ENCODE peak calls at places on chromosomes 13 and 19, in five cellular contexts. V is AG04450, T is tibial nerve, J is endodermal cell, W is cardiac muscle cell. Y is an unnamed sample.

GRCh38 chr13:103794526-103794925 is 728.3 kb upstream of the SLC10A2 start:
- DNase-seq in W (no peak), V (no peak), T (no peak), J (no peak), Y (no peak)

GRCh38 chr13:73440296-73440895 is 381.6 kb downstream of the KLF5 start:
- DNase-seq in T (no peak), J (no peak), W (no peak), V (no peak), Y (no peak)

GRCh38 chr19:33110201-33110910 is 21.6 kb upstream of the WDR88 start:
- DNase-seq in V (peak; percentile 44), J (no peak), T (no peak), W (peak; percentile 52), Y (no peak)

GRCh38 chr19:4089400-4089908 is 22.8 kb upstream of the ZBTB7A start:
- DNase-seq in W (no peak), T (no peak), J (no peak), V (no peak), Y (no peak)

GRCh38 chr13:50450279-50450678 is 393.2 kb downstream of the DLEU7 start:
- DNase-seq in W (no peak), T (no peak), V (no peak), J (no peak), Y (no peak)

GRCh38 chr13:24650157-24650556 is 30.1 kb upstream of the ATP12A start:
- DNase-seq in V (no peak), W (peak; percentile 65), J (no peak), T (no peak), Y (no peak)

GRCh38 chr19:15466851-15467733 is 2.7 kb upstream of the RASAL3 start:
- DNase-seq in V (peak; percentile 32), W (peak; percentile 88), J (no peak), T (no peak), Y (peak; percentile 48)

GRCh38 chr13:54805743-54806142 is 1777.1 kb downstream of the OLFM4 start:
- DNase-seq in J (no peak), V (no peak), T (no peak), W (no peak), Y (no peak)

GRCh38 chr13:97268772-97269171 is 46.6 kb downstream of the MBNL2 start:
- DNase-seq in W (peak; percentile 60), T (no peak), J (peak; percentile 76), V (no peak), Y (no peak)

GRCh38 chr19:14059093-14059480 is 2.8 kb downstream of the PALM3 start:
- DNase-seq in T (no peak), J (peak; percentile 81), V (no peak), W (peak; percentile 8), Y (no peak)

GRCh38 chr13:110706570-110707378 is 858 bp upstream of the CARS2 start:
- DNase-seq in W (no peak), T (no peak), V (no peak), J (peak; percentile 53), Y (no peak)

GRCh38 chr19:10269333-10270179 is 1.4 kb upstream of the ICAM1 start:
- DNase-seq in T (peak; percentile 91), V (no peak), J (peak; percentile 96), W (peak; percentile 88), Y (no peak)

GRCh38 chr13:99959538-99960230 is 11.9 kb downstream of the ZIC5 start:
- DNase-seq in T (no peak), J (peak; percentile 81), W (no peak), V (no peak), Y (no peak)

GRCh38 chr13:44266305-44266704 is 107.3 kb upstream of the SERP2 start:
- DNase-seq in J (peak; percentile 83), W (no peak), V (no peak), T (no peak), Y (no peak)

GRCh38 chr19:36139473-36140288 is at the start of gene CAPNS1:
- DNase-seq in J (peak; percentile 99), W (peak; percentile 98), V (peak; percentile 86), T (peak; percentile 87), Y (no peak)

GRCh38 chr13:22883262-22883840 is 297.4 kb upstream of the SGCG start:
- DNase-seq in V (no peak), W (no peak), J (no peak), T (no peak), Y (no peak)

GRCh38 chr13:47945738-47946137 is 55.3 kb downstream of the SUCLA2 start:
- DNase-seq in W (peak; percentile 85), J (no peak), T (no peak), V (peak; percentile 8), Y (no peak)

GRCh38 chr13:44853641-44854040 is 135.6 kb downstream of the NUFIP1 start:
- DNase-seq in T (no peak), J (no peak), V (no peak), W (peak; percentile 21), Y (peak; percentile 46)

GRCh38 chr13:28865312-28865711 is 45.2 kb downstream of the MTUS2 start:
- DNase-seq in V (no peak), W (no peak), T (no peak), J (no peak), Y (no peak)

GRCh38 chr13:42814868-42815267 is 33.5 kb downstream of the FAM216B start:
- DNase-seq in T (no peak), V (peak; percentile 69), J (no peak), W (peak; percentile 78), Y (peak; percentile 27)

GRCh38 chr13:42276683-42277082 is 4.7 kb downstream of the AKAP11 start:
- DNase-seq in T (no peak), W (no peak), J (no peak), V (no peak), Y (no peak)

GRCh38 chr19:32308436-32309077 is 36.9 kb upstream of the ZNF507 start:
- DNase-seq in V (no peak), W (peak; percentile 40), J (no peak), T (no peak), Y (no peak)

GRCh38 chr19:9070066-9070465 is 16.8 kb upstream of the OR1M1 start:
- DNase-seq in J (peak; percentile 84), T (no peak), V (no peak), W (no peak), Y (no peak)

GRCh38 chr19:422213-422916 is 13.4 kb upstream of the C2CD4C start:
- DNase-seq in W (no peak), J (no peak), V (no peak), T (no peak), Y (no peak)

GRCh38 chr19:32291876-32292275 is 53.5 kb upstream of the ZNF507 start:
- DNase-seq in V (no peak), W (no peak), J (no peak), T (no peak), Y (no peak)

GRCh38 chr19:16619456-16619855 is 8.5 kb downstream of the MED26 start:
- DNase-seq in J (no peak), T (no peak), V (no peak), W (no peak), Y (no peak)

GRCh38 chr13:110574161-110574560 is 12.6 kb upstream of the RAB20 start:
- DNase-seq in V (no peak), W (peak; percentile 11), T (no peak), J (peak; percentile 59), Y (no peak)

GRCh38 chr19:47111081-47111589 is 2.4 kb downstream of the ZC3H4 start:
- DNase-seq in V (no peak), W (no peak), T (no peak), J (peak; percentile 39), Y (no peak)

GRCh38 chr19:38229585-38230073 is 5.6 kb upstream of the DPF1 start:
- DNase-seq in V (peak; percentile 59), T (no peak), J (peak; percentile 87), W (peak; percentile 92), Y (no peak)

GRCh38 chr19:17862711-17863519 is 3.2 kb downstream of the RPL18A start:
- DNase-seq in J (no peak), T (no peak), V (no peak), W (no peak), Y (no peak)
- H3K27ac ChIP-seq in J (no peak overlapping the region), T (no peak overlapping the region), V (no peak overlapping the region), W (no peak overlapping the region), Y (peak overlapping the region; percentile 74)

GRCh38 chr13:77518266-77518665 is 17.2 kb upstream of the SCEL start:
- DNase-seq in J (no peak), W (no peak), T (no peak), V (no peak), Y (no peak)

GRCh38 chr13:77514336-77514726 is 21.2 kb upstream of the SCEL start:
- DNase-seq in W (no peak), V (no peak), J (no peak), T (no peak), Y (no peak)

GRCh38 chr13:77513719-77514335 is 21.7 kb upstream of the SCEL start:
- DNase-seq in W (no peak), V (no peak), J (no peak), T (no peak), Y (no peak)

GRCh38 chr13:77516342-77516789 is 19.1 kb upstream of the SCEL start:
- DNase-seq in V (no peak), T (no peak), J (no peak), W (peak; percentile 26), Y (peak; percentile 27)

GRCh38 chr13:77515785-77516184 is 19.7 kb upstream of the SCEL start:
- DNase-seq in V (no peak), T (no peak), W (no peak), J (no peak), Y (no peak)
- H3K27ac ChIP-seq in V (no peak overlapping the region), T (no peak overlapping the region), W (no peak overlapping the region), J (no peak overlapping the region), Y (peak overlapping the region; percentile 88)

GRCh38 chr13:51541037-51541436 is 43.2 kb upstream of the WDFY2 start:
- DNase-seq in T (no peak), J (no peak), V (no peak), W (no peak), Y (no peak)
- H3K27ac ChIP-seq in T (no peak overlapping the region), J (no peak overlapping the region), V (no peak overlapping the region), W (no peak overlapping the region), Y (no peak overlapping the region)

DNA sequence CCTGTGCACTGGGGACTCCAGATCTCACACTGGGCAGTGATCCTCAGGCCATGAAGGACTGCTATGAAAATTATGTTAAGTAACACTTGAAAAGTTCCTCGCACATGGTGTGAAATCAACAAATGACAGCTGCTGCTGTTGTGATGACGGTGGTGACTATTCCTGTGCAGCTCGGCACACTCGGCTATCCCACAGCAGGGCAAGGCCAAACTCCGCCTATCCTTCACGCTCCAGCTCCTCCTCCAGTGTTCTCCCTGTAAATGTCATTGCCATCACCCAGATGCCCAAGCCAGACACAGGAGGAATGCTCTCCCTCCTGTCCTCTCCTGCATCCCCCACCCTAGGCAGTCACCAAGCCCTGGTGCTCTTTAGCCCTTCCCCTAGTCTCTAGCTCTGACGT is 31.3 kb downstream of the GRIK5 start:
- DNase-seq in W (no peak), J (no peak), V (no peak), T (no peak), Y (no peak)
- H3K27ac ChIP-seq in W (no peak overlapping the region), J (no peak overlapping the region), V (no peak overlapping the region), T (no peak overlapping the region), Y (no peak overlapping the region)

DNA sequence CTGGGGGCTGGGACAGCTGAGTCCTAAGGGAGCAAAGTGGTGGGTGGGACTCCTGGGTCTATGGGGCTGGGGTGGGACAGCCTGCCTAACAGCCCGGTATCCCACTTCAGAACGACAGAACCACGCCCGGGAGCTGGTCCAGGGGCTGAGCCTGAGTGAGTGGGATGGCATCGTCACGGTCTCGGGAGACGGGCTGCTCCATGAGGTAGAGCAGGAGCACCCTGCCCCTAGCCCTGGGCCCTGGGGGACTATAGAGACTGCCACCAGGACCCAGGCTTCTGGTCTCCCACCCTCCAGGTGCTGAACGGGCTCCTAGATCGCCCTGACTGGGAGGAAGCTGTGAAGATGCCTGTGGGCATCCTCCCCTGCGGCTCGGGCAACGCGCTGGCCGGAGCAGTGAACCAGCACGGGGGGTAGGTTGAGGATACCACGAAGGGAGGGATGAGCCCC is 8.6 kb downstream of the SPHK2 start:
- DNase-seq in W (no peak), J (no peak), T (no peak), V (no peak), Y (no peak)
- H3K27ac ChIP-seq in W (no peak overlapping the region), J (no peak overlapping the region), T (peak overlapping the region; percentile 81), V (no peak overlapping the region), Y (no peak overlapping the region)

GRCh38 chr19:19280561-19280960 is 7.5 kb upstream of the TM6SF2 start:
- DNase-seq in T (no peak), J (no peak), W (peak; percentile 19), V (no peak), Y (no peak)
- H3K27ac ChIP-seq in T (no peak overlapping the region), J (no peak overlapping the region), W (no peak overlapping the region), V (no peak overlapping the region), Y (no peak overlapping the region)